ENCODE peak calls at places on chromosomes 3 and 15, in ten cellular contexts. G is DMS 273 treated with DMSO at 0.1 percent for 48 hours; C is endothelial cell; B is stimulated activated CD4-positive, alpha-beta T cell treated with anti-CD3 and anti-CD28 coated beads, Interleukin-15, amount 100 ng/mL, for 1 hour; L is hypothalamus; I is smooth muscle cell of the brain vasculature; F is kidney; E is B cell; O is suprapubic skin; S is caudate nucleus. V is an unnamed sample.

GRCh38 chr3:187445352-187445751 is 77.2 kb downstream of the RTP4 start:
- DNase-seq in I (no peak), B (no peak), S (no peak), L (no peak), G (no peak), C (no peak), E (no peak), O (no peak), F (no peak), V (no peak)

GRCh38 chr3:84299329-84299728 is 659.5 kb upstream of the CADM2 start:
- DNase-seq in L (no peak), F (no peak), I (no peak), B (no peak), O (no peak), G (no peak), E (no peak), C (no peak), S (no peak), V (no peak)

GRCh38 chr15:77329202-77329601 is 90.7 kb downstream of the PEAK1 start:
- DNase-seq in B (no peak), C (no peak), G (no peak), L (no peak), I (no peak), F (no peak), E (no peak), S (no peak), O (no peak), V (no peak)

GRCh38 chr15:84862214-84862975 is 22.1 kb upstream of the SLC28A1 start:
- DNase-seq in F (no peak), C (no peak), G (no peak), L (no peak), I (no peak), B (no peak), O (no peak), S (no peak), E (no peak), V (peak; percentile 79)

GRCh38 chr3:188206787-188207186 is 52.8 kb downstream of the LPP start:
- DNase-seq in B (no peak), F (no peak), C (no peak), L (no peak), E (no peak), I (no peak), S (no peak), G (no peak), O (no peak), V (no peak)

GRCh38 chr3:188607810-188608209 is 453.9 kb downstream of the LPP start:
- DNase-seq in G (no peak), E (no peak), L (no peak), C (no peak), F (no peak), O (no peak), I (no peak), S (no peak), B (no peak), V (no peak)

GRCh38 chr3:148797822-148798221 is 29.8 kb upstream of the CPB1 start:
- DNase-seq in I (no peak), C (no peak), B (no peak), G (no peak), O (no peak), L (no peak), F (no peak), S (no peak), E (no peak), V (no peak)

GRCh38 chr3:138389841-138390581 is 41.6 kb downstream of the MRAS start:
- DNase-seq in L (no peak), S (no peak), F (no peak), B (no peak), C (no peak), E (no peak), I (no peak), O (no peak), G (no peak), V (no peak)

GRCh38 chr3:47419083-47420043 is 38.5 kb downstream of the PTPN23 start:
- DNase-seq in L (no peak), G (no peak), C (no peak), E (no peak), F (no peak), S (no peak), B (no peak), O (no peak), I (no peak), V (no peak)

GRCh38 chr15:39025331-39025730 is 460.7 kb upstream of the RASGRP1 start:
- DNase-seq in B (no peak), E (no peak), L (no peak), S (no peak), O (no peak), I (no peak), G (no peak), F (no peak), C (no peak), V (no peak)

GRCh38 chr15:78208341-78208844 is 26.0 kb downstream of the ACSBG1 start:
- DNase-seq in B (no peak), E (no peak), C (no peak), L (no peak), F (no peak), I (no peak), S (no peak), G (no peak), O (peak; percentile 62), V (peak; percentile 11)

GRCh38 chr3:142866841-142867631 is 21.8 kb downstream of the PCOLCE2 start:
- DNase-seq in O (no peak), E (no peak), C (peak; percentile 30), G (peak; percentile 71), S (no peak), F (no peak), B (no peak), L (no peak), I (no peak), V (no peak)

GRCh38 chr3:160667452-160667851 is 9.5 kb upstream of the ARL14 start:
- DNase-seq in O (no peak), F (no peak), L (no peak), S (no peak), G (no peak), B (no peak), I (no peak), C (no peak), E (no peak), V (no peak)

GRCh38 chr3:122892118-122892517 is 97.2 kb downstream of the SLC49A4 start:
- DNase-seq in B (no peak), G (no peak), S (no peak), I (no peak), F (no peak), C (no peak), L (no peak), E (no peak), O (no peak), V (no peak)

GRCh38 chr3:59766165-59766872 is 716.5 kb upstream of the CFAP20DC start:
- DNase-seq in G (no peak), B (no peak), L (no peak), F (no peak), S (no peak), I (no peak), C (no peak), O (no peak), E (no peak), V (peak; percentile 59)

GRCh38 chr15:75685195-75685594 is 27.5 kb downstream of the CSPG4 start:
- DNase-seq in L (no peak), F (no peak), O (no peak), I (no peak), S (no peak), E (no peak), B (no peak), C (no peak), G (no peak), V (no peak)

GRCh38 chr3:36364260-36364659 is 16.0 kb upstream of the STAC start:
- DNase-seq in E (no peak), B (no peak), C (no peak), S (no peak), O (no peak), F (no peak), I (no peak), G (no peak), L (no peak), V (no peak)

GRCh38 chr15:74200394-74200793 is 2.2 kb downstream of the STRA6 start:
- DNase-seq in B (no peak), I (peak; percentile 81), L (no peak), S (no peak), O (no peak), G (no peak), E (no peak), C (no peak), F (peak; percentile 81), V (no peak)

GRCh38 chr3:151816091-151816604 is 2.2 kb downstream of the AADAC start:
- DNase-seq in O (no peak), F (no peak), C (no peak), B (no peak), G (no peak), S (no peak), I (no peak), L (no peak), E (no peak), V (peak; percentile 75)

GRCh38 chr3:50050361-50050760 is 38.4 kb upstream of the RBM5 start:
- DNase-seq in S (no peak), F (no peak), L (no peak), O (no peak), I (peak; percentile 62), B (no peak), G (no peak), E (no peak), C (no peak), V (no peak)

GRCh38 chr15:73809728-73810501 is 56.8 kb upstream of the INSYN1 start:
- DNase-seq in I (no peak), S (no peak), C (no peak), O (no peak), L (no peak), B (no peak), G (no peak), E (no peak), F (no peak), V (no peak)

GRCh38 chr15:63556736-63557135 is 40.5 kb upstream of the FBXL22 start:
- DNase-seq in G (no peak), S (no peak), O (no peak), E (no peak), B (no peak), F (no peak), L (no peak), C (no peak), I (no peak), V (no peak)

GRCh38 chr3:44965165-44965564 is 10.8 kb downstream of the ZDHHC3 start:
- DNase-seq in G (no peak), F (no peak), E (no peak), C (no peak), O (no peak), S (no peak), B (no peak), I (no peak), L (no peak), V (no peak)

GRCh38 chr3:61736506-61736905 is 175.1 kb downstream of the PTPRG start:
- DNase-seq in S (no peak), I (no peak), O (no peak), F (no peak), C (no peak), G (no peak), B (no peak), E (no peak), L (no peak), V (no peak)

GRCh38 chr3:115415246-115415645 is 208.1 kb upstream of the GAP43 start:
- DNase-seq in F (no peak), G (no peak), I (no peak), L (no peak), B (no peak), C (no peak), E (no peak), O (no peak), S (no peak), V (no peak)

V was measured in lower leg skin.